ENCODE peak calls at places on chromosomes 4 and X, in five cellular contexts. N is dermis microvascular lymphatic vessel endothelial cell, T is tibial nerve, J is cardiac muscle cell, O is MV-4-11. M is an unnamed sample.

GRCh38 chrX:39653656-39654055 is 444.1 kb downstream of the BCOR start:
- DNase-seq in N (no peak), T (no peak), J (no peak), O (no peak), M (no peak)

GRCh38 chrX:14380044-14380443 is 149.3 kb upstream of the GLRA2 start:
- DNase-seq in O (no peak), J (no peak), N (no peak), T (no peak), M (no peak)

GRCh38 chr4:158302076-158302866 is 92.0 kb downstream of the TMEM144 start:
- DNase-seq in J (no peak), O (no peak), N (peak), T (no peak), M (no peak)

GRCh38 chr4:130080872-130081451 is 985.0 kb downstream of the C4orf33 start:
- DNase-seq in T (no peak), O (peak), N (no peak), J (no peak), M (no peak)

GRCh38 chrX:12988797-12989196 is 13.9 kb downstream of the TMSB4X start:
- DNase-seq in T (no peak), N (peak), O (no peak), J (no peak), M (peak)

GRCh38 chrX:40877869-40878268 is 142.5 kb upstream of the MED14 start:
- DNase-seq in O (peak), J (no peak), T (no peak), N (peak), M (no peak)

GRCh38 chr4:168857009-168857408 is 153.0 kb downstream of the CBR4 start:
- DNase-seq in J (no peak), O (no peak), T (no peak), N (no peak), M (no peak)

GRCh38 chr4:151182455-151182854 is 83.0 kb downstream of the RPS3A start:
- DNase-seq in O (no peak), N (no peak), J (no peak), T (no peak), M (no peak)

GRCh38 chr4:153564630-153565525 is 98.7 kb downstream of the TMEM131L start:
- DNase-seq in O (no peak), T (no peak), N (no peak), J (no peak), M (peak)

GRCh38 chrX:80812176-80812575 is 2.5 kb upstream of the BRWD3 start:
- DNase-seq in J (peak), T (no peak), N (peak), O (peak), M (no peak)

GRCh38 chrX:136196691-136197155 is 49.4 kb downstream of the FHL1 start:
- DNase-seq in O (no peak), T (no peak), N (no peak), J (no peak), M (no peak)

GRCh38 chrX:16870861-16871584 is 861 bp upstream of the RBBP7 start:
- DNase-seq in N (no peak), O (no peak), J (peak), T (no peak), M (peak)

GRCh38 chr4:185112104-185112503 is 31.0 kb upstream of the SLC25A4 start:
- DNase-seq in N (peak), O (peak), T (no peak), J (peak), M (no peak)

GRCh38 chr4:39834269-39834668 is 136.3 kb downstream of the UBE2K start:
- DNase-seq in N (no peak), T (no peak), J (no peak), O (no peak), M (no peak)

GRCh38 chr4:95590615-95591014 is 41.8 kb upstream of the UNC5C start:
- DNase-seq in T (no peak), J (no peak), O (no peak), N (no peak), M (no peak)

GRCh38 chr4:114654607-114655006 is 56.0 kb downstream of the UGT8 start:
- DNase-seq in J (no peak), N (no peak), T (no peak), O (no peak), M (peak)

GRCh38 chr4:123785515-123785914 is 388.9 kb downstream of the SPRY1 start:
- DNase-seq in T (peak), J (no peak), O (no peak), N (peak), M (no peak)

GRCh38 chr4:141329174-141329569 is 108.5 kb downstream of the ZNF330 start:
- DNase-seq in J (no peak), N (no peak), O (peak), T (no peak), M (no peak)

GRCh38 chr4:122588453-122589238 is 32.2 kb downstream of the IL21 start:
- DNase-seq in J (no peak), N (no peak), O (peak), T (no peak), M (no peak)

GRCh38 chr4:145231906-145232700 is 51.7 kb upstream of the OTUD4 start:
- DNase-seq in N (peak), T (no peak), O (no peak), J (no peak), M (no peak)

GRCh38 chr4:19689511-19689910 is 562.2 kb upstream of the SLIT2 start:
- DNase-seq in T (no peak), O (no peak), N (no peak), J (no peak), M (no peak)

GRCh38 chrX:53263597-53264094 is 17.7 kb downstream of the IQSEC2 start:
- DNase-seq in N (peak), O (peak), T (no peak), J (no peak), M (no peak)

GRCh38 chr4:121717680-121718237 is 21.0 kb upstream of the ANXA5 start:
- DNase-seq in T (no peak), O (no peak), N (no peak), J (no peak), M (no peak)

GRCh38 chr4:128528793-128529553 is 241.4 kb upstream of the PGRMC2 start:
- DNase-seq in N (peak), T (no peak), J (peak), O (no peak), M (peak)

GRCh38 chr4:17605236-17605635 is 9.2 kb upstream of the MED28 start:
- DNase-seq in N (no peak), J (no peak), T (no peak), O (no peak), M (no peak)

GRCh38 chrX:135015526-135016245 is 6.7 kb downstream of the RTL8B start:
- DNase-seq in N (no peak), T (no peak), O (no peak), J (no peak), M (no peak)

M was measured in Caco-2.